ENCODE peak calls at places on chromosomes 7 and 10, in seven cellular contexts. M is mesothelial cell of epicardium, P is AG04450, F is mucosa of descending colon, R is non-pigmented ciliary epithelial cell, Z is iris pigment epithelial cell, B is IMR-90. J is an unnamed sample.

GRCh38 chr7:113424463-113424862 is 306.1 kb upstream of the SMIM30 start:
- DNase-seq in Z (no peak), M (no peak), R (no peak), B (no peak), P (no peak), F (no peak), J (no peak)

GRCh38 chr7:144827581-144828139 is 8.2 kb downstream of the TPK1 start:
- DNase-seq in Z (peak; percentile 92), P (no peak), M (no peak), F (no peak), R (peak; percentile 67), B (peak; percentile 43), J (peak; percentile 73)

GRCh38 chr7:158450476-158451124 is 137.0 kb downstream of the PTPRN2 start:
- DNase-seq in F (no peak), R (no peak), B (no peak), P (no peak), Z (no peak), M (no peak), J (no peak)

GRCh38 chr10:33123680-33124079 is 165.7 kb upstream of the ITGB1 start:
- DNase-seq in B (no peak), P (no peak), M (no peak), Z (no peak), F (no peak), R (no peak), J (no peak)

GRCh38 chr10:55629792-55630490 is 731.1 kb downstream of the ZWINT start:
- DNase-seq in M (peak; percentile 40), P (no peak), B (peak; percentile 4), Z (peak; percentile 56), F (peak; percentile 20), R (no peak), J (peak; percentile 51)

GRCh38 chr7:55055479-55055878 is 36.7 kb downstream of the EGFR start:
- DNase-seq in Z (peak; percentile 96), F (no peak), P (no peak), R (no peak), M (no peak), B (peak; percentile 92), J (peak; percentile 70)

GRCh38 chr10:133264455-133264854 is 12.2 kb downstream of the ADAM8 start:
- DNase-seq in F (peak; percentile 76), M (no peak), P (no peak), B (no peak), R (no peak), Z (no peak), J (no peak)

GRCh38 chr10:119174109-119174508 is 4.5 kb downstream of the PRDX3 start:
- DNase-seq in F (no peak), P (no peak), M (no peak), B (no peak), R (no peak), Z (no peak), J (no peak)

GRCh38 chr7:114539575-114539974 is 125.0 kb downstream of the FOXP2 start:
- DNase-seq in M (no peak), Z (peak; percentile 21), R (peak; percentile 5), F (peak; percentile 29), P (no peak), B (peak; percentile 35), J (peak; percentile 66)

GRCh38 chr10:128017825-128018224 is 108.4 kb downstream of the MKI67 start:
- DNase-seq in P (no peak), F (no peak), B (no peak), R (no peak), M (no peak), Z (no peak), J (no peak)

GRCh38 chr10:32957341-32958084 is 517 bp downstream of the ITGB1 start:
- DNase-seq in P (no peak), F (peak; percentile 80), Z (no peak), B (no peak), R (no peak), M (peak; percentile 34), J (no peak)

GRCh38 chr7:1595636-1596035 is 25.8 kb upstream of the PSMG3 start:
- DNase-seq in P (no peak), R (no peak), Z (no peak), B (no peak), M (no peak), F (no peak), J (no peak)

GRCh38 chr7:30922596-30922995 is 10.9 kb downstream of the AQP1 start:
- DNase-seq in B (no peak), Z (no peak), P (no peak), M (peak; percentile 18), F (peak; percentile 17), R (no peak), J (no peak)

GRCh38 chr7:22613466-22613865 is 113.5 kb upstream of the STEAP1B start:
- DNase-seq in F (no peak), R (no peak), Z (no peak), P (no peak), M (no peak), B (no peak), J (no peak)

GRCh38 chr10:24983946-24984345 is 31.5 kb upstream of the PRTFDC1 start:
- DNase-seq in F (no peak), R (no peak), M (no peak), B (no peak), P (no peak), Z (peak; percentile 1), J (no peak)

GRCh38 chr7:129607471-129608120 is 3.9 kb upstream of the NRF1 start:
- DNase-seq in P (no peak), Z (peak; percentile 41), F (peak; percentile 42), M (no peak), R (no peak), B (no peak), J (no peak)

GRCh38 chr7:142760071-142760642 is 10.6 kb upstream of the PRSS2 start:
- DNase-seq in P (no peak), M (no peak), F (no peak), B (no peak), Z (peak; percentile 21), R (no peak), J (peak; percentile 65)

GRCh38 chr10:123212640-123213039 is 58.4 kb downstream of the BUB3 start:
- DNase-seq in P (no peak), Z (no peak), B (no peak), R (no peak), F (no peak), M (no peak), J (no peak)

GRCh38 chr10:13788701-13789447 is 202.1 kb downstream of the PRPF18 start:
- DNase-seq in P (no peak), F (no peak), M (no peak), B (peak; percentile 68), Z (peak; percentile 65), R (no peak), J (peak; percentile 63)

GRCh38 chr7:44489955-44490350 is 505 bp downstream of the NUDCD3 start:
- DNase-seq in F (peak; percentile 59), P (no peak), M (no peak), Z (peak; percentile 42), B (peak; percentile 25), R (no peak), J (peak; percentile 39)

GRCh38 chr7:5543361-5543760 is 119.7 kb upstream of the TNRC18 start:
- DNase-seq in M (no peak), F (no peak), B (no peak), Z (peak; percentile 24), R (no peak), P (no peak), J (no peak)

GRCh38 chr10:118692911-118693310 is 61.9 kb downstream of the CACUL1 start:
- DNase-seq in R (peak; percentile 73), M (no peak), P (peak; percentile 70), Z (peak; percentile 90), B (peak; percentile 94), F (no peak), J (peak; percentile 92)

GRCh38 chr7:20928022-20928421 is 141.3 kb upstream of the SP8 start:
- DNase-seq in R (no peak), F (no peak), P (no peak), Z (no peak), M (no peak), B (no peak), J (no peak)

GRCh38 chr7:94182721-94183120 is 178.6 kb upstream of the BET1 start:
- DNase-seq in F (no peak), Z (peak; percentile 27), R (no peak), B (no peak), P (no peak), M (no peak), J (peak; percentile 21)

GRCh38 chr7:42090056-42090455 is 147.0 kb downstream of the GLI3 start:
- DNase-seq in P (no peak), Z (no peak), R (no peak), M (no peak), F (no peak), B (peak; percentile 38), J (no peak)

GRCh38 chr7:135508853-135509588 is 881 bp downstream of the CNOT4 start:
- DNase-seq in M (no peak), P (no peak), R (no peak), Z (peak; percentile 40), F (no peak), B (peak; percentile 20), J (peak; percentile 39)

J was measured in fibroblast of lung.